ENCODE peak calls at places on chromosomes 2 and 18, in five cellular contexts. E, D, A, J and X are unnamed samples.

GRCh38 chr2:239116456-239117246 is 268.8 kb downstream of the TWIST2 start:
- DNase-seq in E (no peak), D (peak), A (no peak), J (no peak), X (no peak)

GRCh38 chr18:79553696-79554095 is 125.9 kb upstream of the CTDP1 start:
- DNase-seq in E (no peak), D (no peak), A (no peak), J (no peak), X (no peak)

GRCh38 chr2:26558271-26559043 is 80.5 kb upstream of the OTOF start:
- DNase-seq in E (no peak), D (peak), A (no peak), J (no peak), X (no peak)

GRCh38 chr2:185807351-185807750 is 68.7 kb downstream of the FSIP2 start:
- DNase-seq in E (no peak), D (no peak), A (no peak), J (no peak), X (no peak)

GRCh38 chr2:26410764-26411243 is 9.1 kb downstream of the DRC1 start:
- DNase-seq in E (no peak), D (no peak), A (no peak), J (no peak), X (no peak)

GRCh38 chr18:66646622-66647021 is 42.7 kb upstream of the CDH19 start:
- DNase-seq in E (peak), D (peak), A (no peak), J (no peak), X (no peak)

GRCh38 chr2:20595439-20596192 is 55.3 kb downstream of the HS1BP3 start:
- DNase-seq in E (peak), D (peak), A (peak), J (no peak), X (peak)

GRCh38 chr2:46569766-46570165 is 90.4 kb downstream of the TMEM247 start:
- DNase-seq in E (no peak), D (no peak), A (no peak), J (no peak), X (peak)

GRCh38 chr2:33207336-33207735 is 260.6 kb downstream of the LTBP1 start:
- DNase-seq in E (no peak), D (peak), A (no peak), J (no peak), X (no peak)

GRCh38 chr18:75896865-75897264 is 469.4 kb upstream of the SMIM21 start:
- DNase-seq in E (no peak), D (no peak), A (no peak), J (no peak), X (no peak)

GRCh38 chr2:222052934-222053367 is 245.8 kb downstream of the PAX3 start:
- DNase-seq in E (no peak), D (no peak), A (peak), J (no peak), X (no peak)

GRCh38 chr2:145715601-145716000 is 1195.7 kb upstream of the ZEB2 start:
- DNase-seq in E (no peak), D (no peak), A (no peak), J (no peak), X (no peak)

GRCh38 chr2:49129034-49129433 is 25.3 kb downstream of the FSHR start:
- DNase-seq in E (no peak), D (no peak), A (no peak), J (no peak), X (no peak)

GRCh38 chr2:228545749-228546148 is 364.3 kb upstream of the SPHKAP start:
- DNase-seq in E (peak), D (no peak), A (no peak), J (no peak), X (no peak)

GRCh38 chr2:230814616-230815015 is 50.1 kb upstream of the ITM2C start:
- DNase-seq in E (peak), D (peak), A (peak), J (no peak), X (peak)

GRCh38 chr2:211879323-211879722 is 659.3 kb downstream of the ERBB4 start:
- DNase-seq in E (peak), D (no peak), A (peak), J (no peak), X (peak)

GRCh38 chr2:30789670-30790210 is 17.5 kb downstream of the CAPN13 start:
- DNase-seq in E (no peak), D (no peak), A (no peak), J (no peak), X (no peak)

GRCh38 chr18:31487251-31488015 is 10.5 kb upstream of the DSG2 start:
- DNase-seq in E (peak), D (peak), A (no peak), J (peak), X (no peak)

GRCh38 chr2:65638438-65638837 is 206.0 kb upstream of the SPRED2 start:
- DNase-seq in E (no peak), D (no peak), A (peak), J (no peak), X (no peak)

GRCh38 chr2:203900298-203900697 is 32.7 kb downstream of the CTLA4 start:
- DNase-seq in E (no peak), D (no peak), A (no peak), J (no peak), X (no peak)

GRCh38 chr2:47009368-47009767 is 93.8 kb upstream of the MCFD2 start:
- DNase-seq in E (no peak), D (no peak), A (no peak), J (no peak), X (no peak)

GRCh38 chr2:152309352-152310214 is 25.4 kb upstream of the FMNL2 start:
- DNase-seq in E (no peak), D (no peak), A (no peak), J (no peak), X (no peak)

GRCh38 chr2:174337337-174338154 is 2.8 kb downstream of the SP9 start:
- DNase-seq in E (no peak), D (no peak), A (no peak), J (no peak), X (peak)

GRCh38 chr2:205477016-205477705 is 205.1 kb upstream of the NRP2 start:
- DNase-seq in E (peak), D (peak), A (no peak), J (peak), X (no peak)